ENCODE peak calls at places on chromosomes 12 and 14, in eight cellular contexts. J is memory B cell, R is lung, U is RWPE1, O is upper lobe of right lung, Z is T-helper 22 cell, Q is T-helper 2 cell, M is amygdala. Y is an unnamed sample.

GRCh38 chr14:64549805-64550538 is at the start of gene PPP1R36:
- DNase-seq in J (peak), R (peak), U (no peak), O (peak), Z (no peak), Q (peak), M (no peak), Y (peak)

GRCh38 chr12:68880660-68881325 is 52.2 kb downstream of the CPM start:
- DNase-seq in J (no peak), R (no peak), U (no peak), O (no peak), Z (no peak), Q (no peak), M (no peak), Y (no peak)

GRCh38 chr12:104381721-104382480 is 74.8 kb upstream of the CHST11 start:
- DNase-seq in J (peak), R (peak), U (peak), O (peak), Z (peak), Q (peak), M (peak), Y (peak)

GRCh38 chr12:103833891-103834290 is 7.1 kb downstream of the NT5DC3 start:
- DNase-seq in J (no peak), R (no peak), U (no peak), O (no peak), Z (no peak), Q (no peak), M (no peak), Y (no peak)

GRCh38 chr14:19941668-19942067 is 11.0 kb downstream of the OR4K1 start:
- DNase-seq in J (no peak), R (no peak), U (no peak), O (no peak), Z (no peak), Q (no peak), M (no peak), Y (no peak)

GRCh38 chr12:57609781-57610552 is 1.3 kb upstream of the ARHGEF25 start:
- DNase-seq in J (no peak), R (no peak), U (no peak), O (no peak), Z (no peak), Q (no peak), M (no peak), Y (no peak)

GRCh38 chr12:108583971-108584370 is 13.9 kb downstream of the TMEM119 start:
- DNase-seq in J (no peak), R (no peak), U (no peak), O (peak), Z (no peak), Q (no peak), M (no peak), Y (no peak)

GRCh38 chr12:48266826-48267225 is 63.7 kb upstream of the OR10AD1 start:
- DNase-seq in J (no peak), R (no peak), U (no peak), O (no peak), Z (no peak), Q (no peak), M (no peak), Y (no peak)

GRCh38 chr14:31893156-31893813 is 183.8 kb upstream of the ARHGAP5 start:
- DNase-seq in J (no peak), R (no peak), U (no peak), O (no peak), Z (no peak), Q (no peak), M (no peak), Y (no peak)

GRCh38 chr12:6532927-6533652 is 1.2 kb upstream of the GAPDH start:
- DNase-seq in J (no peak), R (peak), U (peak), O (peak), Z (no peak), Q (no peak), M (peak), Y (peak)

GRCh38 chr14:24430682-24431568 is 1.2 kb downstream of the KHNYN start:
- DNase-seq in J (peak), R (no peak), U (no peak), O (peak), Z (peak), Q (peak), M (no peak), Y (no peak)

GRCh38 chr12:8145754-8146415 is 10.9 kb upstream of the ZNF705A start:
- DNase-seq in J (no peak), R (peak), U (no peak), O (peak), Z (no peak), Q (no peak), M (peak), Y (no peak)

GRCh38 chr12:107610030-107610859 is 75.4 kb upstream of the PWP1 start:
- DNase-seq in J (no peak), R (no peak), U (peak), O (no peak), Z (no peak), Q (no peak), M (no peak), Y (peak)

GRCh38 chr12:122081697-122082221 is 3.2 kb downstream of the MLXIP start:
- DNase-seq in J (peak), R (no peak), U (no peak), O (peak), Z (no peak), Q (no peak), M (no peak), Y (peak)

Y was measured in small intestine.